ENCODE peak calls at places on chromosomes 3 and 15, in five cellular contexts. Y is GM23248, Z is neural progenitor cell, H is HCT116, R is PC-3. Q is an unnamed sample.

GRCh38 chr15:57649138-57649537 is 57.4 kb upstream of the POLR2M start:
- DNase-seq in R (no peak), H (no peak), Y (peak), Z (no peak), Q (no peak)

GRCh38 chr3:89624494-89624893 is 517.1 kb downstream of the EPHA3 start:
- DNase-seq in H (no peak), R (no peak), Z (no peak), Y (no peak), Q (no peak)

GRCh38 chr3:18295171-18295920 is 129.8 kb downstream of the SATB1 start:
- DNase-seq in H (peak), Y (peak), Z (peak), R (peak), Q (peak)

GRCh38 chr3:160691962-160692361 is 15.0 kb downstream of the ARL14 start:
- DNase-seq in H (no peak), Y (no peak), Z (no peak), R (peak), Q (no peak)

GRCh38 chr3:90039994-90040393 is 932.6 kb downstream of the EPHA3 start:
- DNase-seq in R (no peak), H (no peak), Z (no peak), Y (no peak), Q (no peak)

GRCh38 chr3:5245927-5246326 is 58.4 kb downstream of the EDEM1 start:
- DNase-seq in Z (no peak), R (no peak), Y (no peak), H (no peak), Q (peak)

GRCh38 chr15:23422946-23423708 is 23.9 kb downstream of the GOLGA6L2 start:
- DNase-seq in Z (no peak), R (peak), Y (peak), H (no peak), Q (no peak)

GRCh38 chr3:55728461-55729100 is 241.5 kb upstream of the WNT5A start:
- DNase-seq in Z (no peak), Y (no peak), H (no peak), R (no peak), Q (no peak)

GRCh38 chr15:45417303-45417950 is 39.1 kb upstream of the GATM start:
- DNase-seq in H (no peak), Z (no peak), R (no peak), Y (no peak), Q (no peak)

GRCh38 chr3:52210037-52210436 is 12.1 kb downstream of the ALAS1 start:
- DNase-seq in R (no peak), Y (no peak), Z (no peak), H (no peak), Q (no peak)

GRCh38 chr15:58182460-58183163 is 44.4 kb downstream of the AQP9 start:
- DNase-seq in Y (peak), Z (peak), H (peak), R (peak), Q (peak)

GRCh38 chr15:88894348-88894818 is 961 bp downstream of the HAPLN3 start:
- DNase-seq in H (no peak), R (peak), Y (peak), Z (peak), Q (peak)

GRCh38 chr3:17639765-17640164 is 102.7 kb downstream of the TBC1D5 start:
- DNase-seq in H (peak), Z (no peak), R (peak), Y (peak), Q (no peak)

GRCh38 chr3:58383476-58383875 is 50.2 kb downstream of the PDHB start:
- DNase-seq in Y (peak), H (no peak), R (peak), Z (no peak), Q (no peak)

GRCh38 chr3:29279830-29280229 is 1.0 kb upstream of the RBMS3 start:
- DNase-seq in Y (peak), H (no peak), Z (no peak), R (no peak), Q (no peak)

GRCh38 chr3:126911162-126912026 is 71.5 kb upstream of the PLXNA1 start:
- DNase-seq in Z (no peak), H (peak), R (peak), Y (peak), Q (peak)

GRCh38 chr3:46393011-46393410 is 13.9 kb downstream of the CCR5AS start:
- DNase-seq in Z (no peak), R (no peak), Y (no peak), H (no peak), Q (no peak)

GRCh38 chr3:45480218-45480617 is 91.8 kb downstream of the LARS2 start:
- DNase-seq in H (no peak), Y (peak), R (peak), Z (no peak), Q (no peak)

GRCh38 chr3:23494967-23495366 is 291.8 kb downstream of the UBE2E2 start:
- DNase-seq in Z (no peak), R (no peak), H (no peak), Y (no peak), Q (no peak)

GRCh38 chr3:165192610-165193192 is 3.5 kb downstream of the SLITRK3 start:
- DNase-seq in Z (peak), Y (no peak), H (no peak), R (no peak), Q (no peak)

GRCh38 chr3:90010341-90010740 is 902.9 kb downstream of the EPHA3 start:
- DNase-seq in R (peak), Y (peak), H (no peak), Z (peak), Q (no peak)

GRCh38 chr3:72679540-72680198 is 168.6 kb downstream of the SHQ1 start:
- DNase-seq in R (no peak), H (no peak), Y (peak), Z (no peak), Q (peak)

GRCh38 chr15:57227181-57227580 is 149.1 kb upstream of the CGNL1 start:
- DNase-seq in H (no peak), Z (peak), Y (no peak), R (no peak), Q (no peak)

GRCh38 chr3:157263027-157263426 is 103.1 kb upstream of the CCNL1 start:
- DNase-seq in Z (no peak), H (no peak), Y (no peak), R (peak), Q (no peak)

GRCh38 chr3:37521403-37521802 is 340.3 kb upstream of the CTDSPL start:
- DNase-seq in Z (no peak), Y (no peak), R (no peak), H (no peak), Q (no peak)

GRCh38 chr3:170469151-170470062 is 50.7 kb downstream of the CLDN11 start:
- DNase-seq in H (no peak), Z (no peak), R (peak), Y (peak), Q (no peak)

GRCh38 chr15:66411190-66411589 is 24.5 kb downstream of the MAP2K1 start:
- DNase-seq in Y (no peak), Z (no peak), H (no peak), R (no peak), Q (no peak)

GRCh38 chr3:186613637-186614265 is 891 bp downstream of the AHSG start:
- DNase-seq in Y (no peak), Z (no peak), R (no peak), H (no peak), Q (no peak)

GRCh38 chr3:139774570-139775302 is 97.0 kb upstream of the NMNAT3 start:
- DNase-seq in H (no peak), Y (peak), R (no peak), Z (peak), Q (no peak)

DNA sequence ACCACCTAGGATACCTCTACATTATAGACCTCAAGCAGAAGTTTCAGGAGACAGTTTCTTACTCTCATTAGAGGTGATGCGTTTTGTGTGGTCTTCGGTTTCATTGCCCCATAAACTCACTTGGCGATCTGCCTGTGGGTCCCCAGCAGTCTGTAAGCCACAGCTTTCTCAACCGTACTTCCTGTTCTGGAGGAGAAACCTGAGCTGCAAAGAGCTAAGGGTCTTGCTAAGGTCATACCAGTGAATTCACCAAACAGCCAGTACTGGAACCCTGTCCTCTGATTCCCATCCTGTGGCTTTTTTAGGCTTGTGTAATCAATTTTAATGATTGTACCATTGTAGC is 69.4 kb downstream of the APBA2 start:
- DNase-seq in H (no peak), R (peak), Z (peak), Y (no peak), Q (peak)
- TF ChIP-seq EZH2 in H (no peak), R (no peak), Z (no peak), Y (no peak), Q (no peak)

DNA sequence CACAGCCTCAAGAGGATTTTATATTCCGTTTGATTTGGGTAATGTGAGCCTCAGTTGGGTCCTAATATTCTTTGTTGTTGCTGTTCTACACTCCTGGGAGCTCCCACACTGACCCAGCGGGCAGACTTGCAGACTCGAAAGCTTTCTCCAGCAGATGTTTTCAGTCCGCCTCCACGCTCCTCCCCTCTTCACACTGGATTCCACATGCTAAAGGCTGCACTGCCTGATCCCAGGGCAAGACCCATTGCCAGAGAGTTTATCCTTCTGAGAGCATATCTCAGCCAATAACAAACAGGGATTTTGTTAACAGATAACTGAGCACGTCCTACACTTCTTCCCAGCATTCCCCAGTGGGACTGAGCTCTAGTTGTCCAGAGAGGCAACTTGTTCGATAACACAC is 8.0 kb upstream of the COL6A6 start:
- DNase-seq in Y (no peak), R (no peak), Z (peak), H (no peak), Q (no peak)
- TF ChIP-seq EZH2phosphoT487 in Y (no peak), R (no peak), Z (no peak), H (no peak), Q (no peak)

DNA sequence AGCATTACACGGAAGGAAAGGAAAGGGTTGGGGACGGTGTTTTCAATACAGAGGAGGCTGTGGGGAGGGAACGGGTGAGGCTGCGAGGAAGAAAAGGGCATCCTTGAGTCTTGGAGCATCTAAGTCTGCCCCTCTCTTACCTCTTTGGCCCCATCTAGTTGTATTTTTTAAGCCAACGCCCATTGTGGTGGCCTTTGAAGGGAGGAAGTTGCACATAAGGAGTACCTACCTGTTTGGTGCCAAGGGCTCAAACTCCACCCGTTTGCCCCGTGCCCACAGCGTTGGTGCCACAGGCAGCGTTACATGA is 146.1 kb upstream of the UMPS start:
- DNase-seq in Z (no peak), R (no peak), H (no peak), Y (no peak), Q (no peak)
- H3K9ac ChIP-seq in Z (no peak), R (peak), H (peak), Y (no peak), Q (peak)

DNA sequence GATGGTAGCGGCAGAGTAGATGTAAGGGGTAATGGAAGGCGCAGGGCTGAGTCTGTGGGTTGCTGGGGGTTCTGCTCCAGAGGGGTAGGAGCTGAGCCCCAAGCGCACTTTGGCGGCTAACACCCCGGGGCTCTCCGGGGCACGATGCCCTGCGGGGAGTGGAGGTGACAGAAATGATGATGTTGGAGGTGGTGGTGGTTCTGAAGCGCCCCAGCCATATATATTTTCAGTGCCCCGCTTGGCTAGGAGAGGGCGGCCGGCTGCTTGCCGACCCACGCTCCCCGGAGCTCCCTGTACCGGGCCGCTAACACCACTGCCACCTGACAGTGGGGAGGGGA is 9.7 kb downstream of the ZIC4 start:
- DNase-seq in R (no peak), H (no peak), Y (no peak), Z (no peak), Q (no peak)
- TF ChIP-seq EZH2 in R (no peak), H (no peak), Y (no peak), Z (no peak), Q (no peak)

GRCh38 chr3:30630238-30631030 is 24.0 kb downstream of the TGFBR2 start:
- DNase-seq in H (no peak), R (no peak), Y (no peak), Z (no peak), Q (no peak)
- TF ChIP-seq EZH2phosphoT487 in H (no peak), R (no peak), Y (no peak), Z (no peak), Q (no peak)

GRCh38 chr3:122931636-122932035 is 95.9 kb downstream of the SEMA5B start:
- DNase-seq in Z (no peak), Y (no peak), H (no peak), R (peak), Q (no peak)
- H3K9ac ChIP-seq in Z (no peak), Y (no peak), H (no peak), R (no peak), Q (no peak)

GRCh38 chr3:147415337-147415736 is 6.2 kb downstream of the ZIC1 start:
- DNase-seq in Z (peak), R (no peak), Y (no peak), H (no peak), Q (no peak)

GRCh38 chr3:147413712-147414325 is 4.7 kb downstream of the ZIC1 start:
- DNase-seq in H (no peak), Z (peak), R (no peak), Y (no peak), Q (peak)

GRCh38 chr3:147412917-147413711 is 3.9 kb downstream of the ZIC1 start:
- DNase-seq in H (no peak), Z (peak), Y (no peak), R (no peak), Q (no peak)

GRCh38 chr3:147415819-147416218 is 6.7 kb downstream of the ZIC1 start:
- DNase-seq in Y (no peak), Z (peak), R (peak), H (no peak), Q (no peak)

GRCh38 chr3:147414369-147415135 is 5.4 kb downstream of the ZIC1 start:
- DNase-seq in H (no peak), Y (no peak), Z (peak), R (no peak), Q (no peak)
- TF ChIP-seq EZH2 in H (no peak), Y (no peak), Z (peak), R (peak), Q (no peak)

DNA sequence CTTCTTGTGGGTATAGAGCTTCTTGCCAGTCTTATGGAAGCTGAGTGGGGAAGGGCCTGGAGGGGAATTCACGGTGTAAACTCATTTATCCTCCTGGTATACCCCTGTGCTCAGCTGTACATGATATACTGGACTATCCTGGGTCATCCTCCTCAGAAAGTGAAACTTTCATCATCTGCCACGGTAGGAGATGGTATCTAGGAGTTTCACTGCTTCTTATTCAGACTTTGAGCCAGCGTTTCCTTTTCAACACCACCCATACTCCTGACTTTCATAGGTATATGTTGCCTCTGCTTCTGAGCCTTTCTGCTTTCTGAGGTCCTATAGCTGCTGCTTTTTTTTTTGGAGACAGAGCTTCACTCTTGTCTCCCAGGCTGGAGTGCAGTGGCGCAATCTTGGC is 15.6 kb downstream of the SENP5 start:
- DNase-seq in Z (no peak), R (no peak), H (no peak), Y (no peak), Q (peak)
- TF ChIP-seq EZH2phosphoT487 in Z (no peak), R (no peak), H (no peak), Y (no peak), Q (no peak)